ENCODE peak calls at places on chromosomes 1 and 21, in seven cellular contexts. W is GM12878, Z is ovary, I is H1, T is HepG2, A is tibial nerve, S is K562. U is an unnamed sample.

GRCh38 chr1:153288634-153289275 is 24.0 kb downstream of the PGLYRP3 start:
- DNase-seq in W (no peak), Z (no peak), I (peak; percentile 17), T (no peak), A (no peak), S (peak; percentile 83), U (no peak)

GRCh38 chr1:101918277-101918676 is 78.4 kb downstream of the OLFM3 start:
- DNase-seq in W (no peak), Z (no peak), I (no peak), T (no peak), A (no peak), S (no peak), U (no peak)

GRCh38 chr1:93692983-93693591 is 11.4 kb upstream of the BCAR3 start:
- DNase-seq in W (peak; percentile 63), Z (no peak), I (no peak), T (peak; percentile 27), A (no peak), S (no peak), U (no peak)

GRCh38 chr1:180571832-180572636 is 13.3 kb downstream of the OVAAL start:
- DNase-seq in W (no peak), Z (no peak), I (no peak), T (no peak), A (no peak), S (peak; percentile 23), U (no peak)

GRCh38 chr1:169485427-169486280 is at the start of gene SLC19A2:
- DNase-seq in W (peak; percentile 91), Z (peak; percentile 100), I (peak; percentile 93), T (peak; percentile 98), A (peak; percentile 100), S (peak; percentile 100), U (peak; percentile 100)

GRCh38 chr1:64882574-64883255 is 83.6 kb downstream of the JAK1 start:
- DNase-seq in W (no peak), Z (no peak), I (no peak), T (no peak), A (no peak), S (no peak), U (no peak)

GRCh38 chr1:43587594-43587993 is 56.9 kb downstream of the PTPRF start:
- DNase-seq in W (no peak), Z (no peak), I (no peak), T (no peak), A (no peak), S (no peak), U (no peak)

GRCh38 chr1:230067441-230067870 is 418 bp downstream of the GALNT2 start:
- DNase-seq in W (no peak), Z (peak; percentile 65), I (no peak), T (peak; percentile 16), A (peak; percentile 21), S (peak; percentile 82), U (peak; percentile 81)

GRCh38 chr1:16078925-16079656 is 5.6 kb upstream of the FAM131C start:
- DNase-seq in W (peak; percentile 49), Z (peak; percentile 87), I (peak; percentile 62), T (peak; percentile 70), A (peak; percentile 74), S (peak; percentile 71), U (peak; percentile 89)

GRCh38 chr1:91797164-91797563 is 88.8 kb downstream of the TGFBR3 start:
- DNase-seq in W (no peak), Z (no peak), I (no peak), T (no peak), A (no peak), S (no peak), U (no peak)

GRCh38 chr21:46109251-46110221 is 11.6 kb downstream of the COL6A2 start:
- DNase-seq in W (no peak), Z (peak; percentile 23), I (no peak), T (no peak), A (no peak), S (no peak), U (peak; percentile 61)

GRCh38 chr1:11301593-11301992 is 28.6 kb downstream of the UBIAD1 start:
- DNase-seq in W (no peak), Z (no peak), I (no peak), T (no peak), A (no peak), S (no peak), U (no peak)

GRCh38 chr21:36491191-36491916 is 11.4 kb upstream of the CLDN14 start:
- DNase-seq in W (no peak), Z (no peak), I (no peak), T (no peak), A (no peak), S (no peak), U (no peak)

GRCh38 chr1:159943908-159944622 is 1.3 kb downstream of the IGSF9 start:
- DNase-seq in W (no peak), Z (no peak), I (no peak), T (no peak), A (no peak), S (no peak), U (no peak)

GRCh38 chr1:62209931-62210595 is 15.4 kb downstream of the L1TD1 start:
- DNase-seq in W (no peak), Z (no peak), I (no peak), T (no peak), A (no peak), S (no peak), U (peak; percentile 3)

GRCh38 chr21:21897275-21897883 is 899.2 kb downstream of the NCAM2 start:
- DNase-seq in W (no peak), Z (no peak), I (no peak), T (no peak), A (no peak), S (no peak), U (no peak)

GRCh38 chr21:15124731-15125130 is 59.9 kb upstream of the NRIP1 start:
- DNase-seq in W (no peak), Z (no peak), I (no peak), T (no peak), A (no peak), S (no peak), U (no peak)

GRCh38 chr1:18178125-18178524 is 70.5 kb downstream of the IGSF21 start:
- DNase-seq in W (no peak), Z (no peak), I (no peak), T (no peak), A (no peak), S (no peak), U (no peak)

GRCh38 chr1:23376890-23377811 is 7.5 kb upstream of the ZNF436 start:
- DNase-seq in W (no peak), Z (peak; percentile 56), I (no peak), T (peak; percentile 76), A (no peak), S (peak; percentile 39), U (peak; percentile 88)

GRCh38 chr1:87224209-87224608 is 104.5 kb upstream of the LMO4 start:
- DNase-seq in W (no peak), Z (no peak), I (no peak), T (no peak), A (no peak), S (no peak), U (no peak)

GRCh38 chr1:231940721-231941120 is 314.1 kb downstream of the DISC1 start:
- DNase-seq in W (no peak), Z (no peak), I (no peak), T (no peak), A (no peak), S (no peak), U (no peak)

GRCh38 chr1:199338760-199339159 is 688.8 kb upstream of the NR5A2 start:
- DNase-seq in W (no peak), Z (no peak), I (no peak), T (no peak), A (no peak), S (no peak), U (no peak)

GRCh38 chr1:52588535-52588934 is 13.6 kb upstream of the GPX7 start:
- DNase-seq in W (no peak), Z (no peak), I (no peak), T (no peak), A (no peak), S (no peak), U (no peak)

GRCh38 chr1:107434379-107434728 is 293.5 kb downstream of the NTNG1 start:
- DNase-seq in W (no peak), Z (no peak), I (no peak), T (no peak), A (no peak), S (no peak), U (no peak)

GRCh38 chr1:63665824-63666223 is 72.6 kb downstream of the PGM1 start:
- DNase-seq in W (no peak), Z (no peak), I (no peak), T (no peak), A (no peak), S (no peak), U (no peak)

GRCh38 chr21:36647279-36648093 is 51.4 kb upstream of the SIM2 start:
- DNase-seq in W (no peak), Z (no peak), I (no peak), T (peak; percentile 68), A (no peak), S (no peak), U (no peak)

GRCh38 chr1:202193614-202194327 is at the start of gene LGR6:
- DNase-seq in W (no peak), Z (no peak), I (no peak), T (no peak), A (no peak), S (no peak), U (no peak)
- H3K4me3 ChIP-seq in W (no peak within 1 kb of the TSS), Z (no peak within 1 kb of the TSS), I (peak within 1 kb of the TSS; percentile 34), T (no peak within 1 kb of the TSS), A (peak within 1 kb of the TSS; percentile 43), S (no peak within 1 kb of the TSS), U (peak within 1 kb of the TSS; percentile 4)

GRCh38 chr1:151512801-151513625 is 1.8 kb downstream of the CGN start:
- DNase-seq in W (no peak), Z (no peak), I (no peak), T (no peak), A (no peak), S (no peak), U (peak; percentile 34)

GRCh38 chr1:151515265-151515664 is 4.1 kb downstream of the CGN start:
- DNase-seq in W (no peak), Z (no peak), I (no peak), T (no peak), A (no peak), S (no peak), U (no peak)

GRCh38 chr1:151512326-151512725 is 1.1 kb downstream of the CGN start:
- DNase-seq in W (no peak), Z (no peak), I (no peak), T (no peak), A (no peak), S (no peak), U (peak; percentile 9)

GRCh38 chr1:151514366-151514765 is 3.2 kb downstream of the CGN start:
- DNase-seq in W (no peak), Z (no peak), I (no peak), T (no peak), A (no peak), S (no peak), U (no peak)

GRCh38 chr1:151513626-151514101 is 2.5 kb downstream of the CGN start:
- DNase-seq in W (no peak), Z (no peak), I (no peak), T (peak; percentile 76), A (no peak), S (no peak), U (peak; percentile 24)
- TF ChIP-seq EP300 in W (no peak), Z (no peak), I (no peak), T (peak; percentile 5), A (no peak), S (no peak), U (no peak)

GRCh38 chr1:67737875-67738274 is 52.9 kb downstream of the GADD45A start:
- DNase-seq in W (no peak), Z (no peak), I (no peak), T (no peak), A (no peak), S (no peak), U (no peak)
- H3K4me3 ChIP-seq in W (no peak overlapping the region), Z (no peak overlapping the region), I (no peak overlapping the region), T (no peak overlapping the region), A (no peak overlapping the region), S (no peak overlapping the region), U (no peak overlapping the region)

GRCh38 chr1:244918422-244919319 is 54.3 kb upstream of the HNRNPU start:
- DNase-seq in W (no peak), Z (peak; percentile 40), I (no peak), T (no peak), A (no peak), S (peak; percentile 84), U (peak; percentile 59)
- TF ChIP-seq EP300 in W (no peak), Z (no peak), I (no peak), T (no peak), A (no peak), S (no peak), U (no peak)